ENCODE peak calls at places on chromosomes 13 and 19, in ten cellular contexts. One of them, this sample, is unnamed.

GRCh38 chr13:78826312-78826711 is 167.4 kb upstream of the OBI1 start:
- DNase-seq in Ammon's horn: no peak
- DNase-seq in right lobe of liver: no peak
- DNase-seq in head of caudate nucleus: no peak
- DNase-seq in endothelial cell: no peak
- DNase-seq in stimulated activated CD8-positive, alpha-beta memory T cell treated with anti-CD3 and anti-CD28 coated beads, Interleukin-15, amount 100 ng/mL, for 48 hours: no peak
- DNase-seq in midbrain: no peak
- DNase-seq in activated T-helper 9 cell treated with anti-CD3 and anti-CD28 coated beads, Interleukin-2, amount 50 U/mL, for 16 hours: no peak
- DNase-seq in nucleus accumbens: no peak
- DNase-seq in smooth muscle cell of the brain vasculature: no peak
- DNase-seq in this sample: peak; percentile 1

GRCh38 chr19:41967056-41967783 is 8.1 kb upstream of the RABAC1 start:
- DNase-seq in smooth muscle cell of the brain vasculature: no peak
- DNase-seq in midbrain: no peak
- DNase-seq in nucleus accumbens: no peak
- DNase-seq in endothelial cell: no peak
- DNase-seq in right lobe of liver: no peak
- DNase-seq in stimulated activated CD8-positive, alpha-beta memory T cell treated with anti-CD3 and anti-CD28 coated beads, Interleukin-15, amount 100 ng/mL, for 48 hours: no peak
- DNase-seq in Ammon's horn: no peak
- DNase-seq in activated T-helper 9 cell treated with anti-CD3 and anti-CD28 coated beads, Interleukin-2, amount 50 U/mL, for 16 hours: no peak
- DNase-seq in head of caudate nucleus: no peak
- DNase-seq in this sample: no peak

GRCh38 chr19:16620018-16620417 is 8.0 kb downstream of the MED26 start:
- DNase-seq in activated T-helper 9 cell treated with anti-CD3 and anti-CD28 coated beads, Interleukin-2, amount 50 U/mL, for 16 hours: no peak
- DNase-seq in head of caudate nucleus: peak; percentile 64
- DNase-seq in endothelial cell: no peak
- DNase-seq in stimulated activated CD8-positive, alpha-beta memory T cell treated with anti-CD3 and anti-CD28 coated beads, Interleukin-15, amount 100 ng/mL, for 48 hours: no peak
- DNase-seq in smooth muscle cell of the brain vasculature: no peak
- DNase-seq in Ammon's horn: no peak
- DNase-seq in right lobe of liver: no peak
- DNase-seq in nucleus accumbens: peak; percentile 23
- DNase-seq in midbrain: no peak
- DNase-seq in this sample: no peak

GRCh38 chr13:40271931-40272775 is 394.3 kb downstream of the FOXO1 start:
- DNase-seq in endothelial cell: no peak
- DNase-seq in stimulated activated CD8-positive, alpha-beta memory T cell treated with anti-CD3 and anti-CD28 coated beads, Interleukin-15, amount 100 ng/mL, for 48 hours: peak; percentile 34
- DNase-seq in activated T-helper 9 cell treated with anti-CD3 and anti-CD28 coated beads, Interleukin-2, amount 50 U/mL, for 16 hours: peak; percentile 23
- DNase-seq in head of caudate nucleus: peak; percentile 83
- DNase-seq in nucleus accumbens: peak; percentile 40
- DNase-seq in right lobe of liver: no peak
- DNase-seq in Ammon's horn: peak; percentile 77
- DNase-seq in midbrain: peak; percentile 78
- DNase-seq in smooth muscle cell of the brain vasculature: peak; percentile 71
- DNase-seq in this sample: no peak

GRCh38 chr19:7968796-7969559 is 25.5 kb upstream of the TIMM44 start:
- DNase-seq in nucleus accumbens: no peak
- DNase-seq in activated T-helper 9 cell treated with anti-CD3 and anti-CD28 coated beads, Interleukin-2, amount 50 U/mL, for 16 hours: no peak
- DNase-seq in smooth muscle cell of the brain vasculature: no peak
- DNase-seq in endothelial cell: no peak
- DNase-seq in head of caudate nucleus: no peak
- DNase-seq in stimulated activated CD8-positive, alpha-beta memory T cell treated with anti-CD3 and anti-CD28 coated beads, Interleukin-15, amount 100 ng/mL, for 48 hours: no peak
- DNase-seq in midbrain: no peak
- DNase-seq in right lobe of liver: no peak
- DNase-seq in Ammon's horn: no peak
- DNase-seq in this sample: no peak

GRCh38 chr13:36173923-36174322 is 40.4 kb downstream of the SOHLH2 start:
- DNase-seq in nucleus accumbens: no peak
- DNase-seq in Ammon's horn: no peak
- DNase-seq in right lobe of liver: no peak
- DNase-seq in smooth muscle cell of the brain vasculature: no peak
- DNase-seq in stimulated activated CD8-positive, alpha-beta memory T cell treated with anti-CD3 and anti-CD28 coated beads, Interleukin-15, amount 100 ng/mL, for 48 hours: no peak
- DNase-seq in activated T-helper 9 cell treated with anti-CD3 and anti-CD28 coated beads, Interleukin-2, amount 50 U/mL, for 16 hours: no peak
- DNase-seq in endothelial cell: no peak
- DNase-seq in midbrain: no peak
- DNase-seq in head of caudate nucleus: no peak
- DNase-seq in this sample: no peak

GRCh38 chr19:1746401-1747284 is 6.7 kb upstream of the ONECUT3 start:
- DNase-seq in head of caudate nucleus: no peak
- DNase-seq in smooth muscle cell of the brain vasculature: no peak
- DNase-seq in activated T-helper 9 cell treated with anti-CD3 and anti-CD28 coated beads, Interleukin-2, amount 50 U/mL, for 16 hours: no peak
- DNase-seq in endothelial cell: no peak
- DNase-seq in nucleus accumbens: no peak
- DNase-seq in right lobe of liver: no peak
- DNase-seq in midbrain: no peak
- DNase-seq in stimulated activated CD8-positive, alpha-beta memory T cell treated with anti-CD3 and anti-CD28 coated beads, Interleukin-15, amount 100 ng/mL, for 48 hours: no peak
- DNase-seq in Ammon's horn: no peak
- DNase-seq in this sample: peak; percentile 45

GRCh38 chr13:96091932-96092253 is 2.0 kb downstream of the HS6ST3 start:
- DNase-seq in stimulated activated CD8-positive, alpha-beta memory T cell treated with anti-CD3 and anti-CD28 coated beads, Interleukin-15, amount 100 ng/mL, for 48 hours: no peak
- DNase-seq in smooth muscle cell of the brain vasculature: no peak
- DNase-seq in Ammon's horn: no peak
- DNase-seq in head of caudate nucleus: no peak
- DNase-seq in right lobe of liver: no peak
- DNase-seq in nucleus accumbens: no peak
- DNase-seq in activated T-helper 9 cell treated with anti-CD3 and anti-CD28 coated beads, Interleukin-2, amount 50 U/mL, for 16 hours: no peak
- DNase-seq in midbrain: no peak
- DNase-seq in endothelial cell: no peak
- DNase-seq in this sample: no peak

GRCh38 chr19:41412953-41413352 is 14.2 kb downstream of the B3GNT8 start:
- DNase-seq in head of caudate nucleus: no peak
- DNase-seq in right lobe of liver: no peak
- DNase-seq in stimulated activated CD8-positive, alpha-beta memory T cell treated with anti-CD3 and anti-CD28 coated beads, Interleukin-15, amount 100 ng/mL, for 48 hours: no peak
- DNase-seq in smooth muscle cell of the brain vasculature: no peak
- DNase-seq in endothelial cell: no peak
- DNase-seq in midbrain: no peak
- DNase-seq in nucleus accumbens: no peak
- DNase-seq in Ammon's horn: no peak
- DNase-seq in activated T-helper 9 cell treated with anti-CD3 and anti-CD28 coated beads, Interleukin-2, amount 50 U/mL, for 16 hours: no peak
- DNase-seq in this sample: no peak